ENCODE peak calls at places on chromosomes 13 and 19, in nine cellular contexts. G, M, R, V, S, Y, B, N and T are unnamed samples.

GRCh38 chr13:106101201-106101600 is 434.3 kb downstream of the EFNB2 start:
- DNase-seq in B (no peak), R (peak; percentile 57), S (no peak), M (no peak), N (no peak), G (no peak), Y (no peak), V (no peak), T (no peak)

GRCh38 chr19:18419699-18420460 is 682 bp downstream of the SSBP4 start:
- DNase-seq in G (no peak), V (no peak), M (peak; percentile 66), R (no peak), S (no peak), Y (no peak), B (no peak), N (no peak), T (no peak)

GRCh38 chr13:113888701-113889330 is 24.9 kb upstream of the GAS6 start:
- DNase-seq in Y (peak; percentile 32), M (no peak), S (no peak), R (peak; percentile 31), V (no peak), G (no peak), N (no peak), B (no peak), T (no peak)

GRCh38 chr19:14682084-14682483 is 7.4 kb upstream of the ADGRE3 start:
- DNase-seq in V (no peak), R (no peak), Y (no peak), N (no peak), S (no peak), M (no peak), B (no peak), G (no peak), T (no peak)

GRCh38 chr19:43804443-43804842 is 2.2 kb upstream of the LYPD5 start:
- DNase-seq in V (no peak), S (no peak), B (no peak), G (no peak), Y (no peak), R (no peak), M (no peak), N (no peak), T (no peak)

GRCh38 chr19:42634409-42635232 is 39.9 kb upstream of the CEACAM8 start:
- DNase-seq in M (no peak), R (peak; percentile 6), B (peak; percentile 55), Y (no peak), S (no peak), G (no peak), N (no peak), V (no peak), T (no peak)

GRCh38 chr13:73893833-73894232 is 240.4 kb downstream of the KLF12 start:
- DNase-seq in G (no peak), R (no peak), B (no peak), S (no peak), M (no peak), N (no peak), Y (no peak), V (no peak), T (no peak)

GRCh38 chr19:1247747-1248453 is 483 bp upstream of the MIDN start:
- DNase-seq in V (peak; percentile 71), B (peak; percentile 80), S (no peak), M (peak; percentile 79), R (peak; percentile 71), Y (peak; percentile 88), G (no peak), N (no peak), T (no peak)

GRCh38 chr19:10009269-10009665 is 1.0 kb downstream of the COL5A3 start:
- DNase-seq in R (peak; percentile 70), N (peak; percentile 92), M (peak; percentile 52), B (peak; percentile 93), S (peak; percentile 61), G (peak; percentile 74), V (peak; percentile 87), Y (peak; percentile 75), T (no peak)

GRCh38 chr13:50149143-50149703 is 134.0 kb downstream of the KCNRG start:
- DNase-seq in N (no peak), V (no peak), G (peak; percentile 39), Y (no peak), B (no peak), M (no peak), R (no peak), S (no peak), T (no peak)

GRCh38 chr13:63944896-63945295 is 2529.2 kb upstream of the PCDH20 start:
- DNase-seq in N (no peak), R (peak; percentile 0), S (no peak), Y (no peak), G (no peak), M (no peak), B (no peak), V (no peak), T (no peak)

GRCh38 chr19:51014242-51014641 is 5.3 kb downstream of the KLK10 start:
- DNase-seq in M (no peak), Y (no peak), B (no peak), R (no peak), G (no peak), V (no peak), N (no peak), S (no peak), T (no peak)

GRCh38 chr19:6392219-6393073 is 518 bp downstream of the GTF2F1 start:
- DNase-seq in Y (no peak), S (no peak), B (no peak), R (no peak), N (no peak), G (no peak), M (no peak), V (no peak), T (no peak)

GRCh38 chr19:11798391-11799296 is at the start of gene ZNF491:
- DNase-seq in B (peak; percentile 87), S (peak; percentile 42), N (peak; percentile 97), M (peak; percentile 96), G (peak; percentile 89), R (peak; percentile 86), Y (peak; percentile 94), V (peak; percentile 88), T (peak; percentile 67)
- TF ChIP-seq CTCF in B (no peak), S (no peak), N (peak; percentile 28), M (peak; percentile 38), G (peak; percentile 17), R (no peak), Y (peak; percentile 44), V (peak; percentile 30), T (peak; percentile 22)

GRCh38 chr19:4120531-4120930 is 3.4 kb downstream of the MAP2K2 start:
- DNase-seq in R (peak; percentile 70), S (no peak), V (peak; percentile 46), G (peak; percentile 49), B (peak; percentile 91), N (no peak), M (no peak), Y (no peak), T (peak; percentile 43)
- H3K4me3 ChIP-seq in R (no peak overlapping the region), S (no peak overlapping the region), V (no peak overlapping the region), G (no peak overlapping the region), B (peak overlapping the region; percentile 7), N (no peak overlapping the region), M (no peak overlapping the region), Y (no peak overlapping the region), T (no peak overlapping the region)

GRCh38 chr13:31910633-31911032 is 120.9 kb upstream of the FRY start:
- DNase-seq in N (no peak), Y (no peak), G (no peak), R (no peak), M (no peak), S (no peak), V (no peak), B (no peak), T (no peak)
- TF ChIP-seq CTCF in N (no peak), Y (no peak), G (no peak), R (no peak), M (no peak), S (no peak), V (no peak), B (no peak), T (no peak)

GRCh38 chr13:99654076-99654475 is 152.8 kb downstream of the TM9SF2 start:
- DNase-seq in M (no peak), Y (no peak), G (no peak), S (no peak), B (no peak), N (peak; percentile 57), R (no peak), V (no peak), T (no peak)

GRCh38 chr13:99655351-99656091 is 154.2 kb downstream of the TM9SF2 start:
- DNase-seq in N (peak; percentile 39), R (peak; percentile 90), B (peak; percentile 74), V (peak; percentile 58), G (peak; percentile 5), S (no peak), M (no peak), Y (no peak), T (no peak)

GRCh38 chr13:99657848-99658265 is 156.6 kb downstream of the TM9SF2 start:
- DNase-seq in G (peak; percentile 9), V (peak; percentile 54), N (peak; percentile 91), R (peak; percentile 46), B (peak; percentile 27), M (peak; percentile 48), Y (peak; percentile 64), S (no peak), T (no peak)

GRCh38 chr13:99656843-99657506 is 155.7 kb downstream of the TM9SF2 start:
- DNase-seq in V (peak; percentile 16), Y (no peak), G (no peak), N (peak; percentile 42), R (no peak), M (no peak), B (no peak), S (no peak), T (no peak)

DNA sequence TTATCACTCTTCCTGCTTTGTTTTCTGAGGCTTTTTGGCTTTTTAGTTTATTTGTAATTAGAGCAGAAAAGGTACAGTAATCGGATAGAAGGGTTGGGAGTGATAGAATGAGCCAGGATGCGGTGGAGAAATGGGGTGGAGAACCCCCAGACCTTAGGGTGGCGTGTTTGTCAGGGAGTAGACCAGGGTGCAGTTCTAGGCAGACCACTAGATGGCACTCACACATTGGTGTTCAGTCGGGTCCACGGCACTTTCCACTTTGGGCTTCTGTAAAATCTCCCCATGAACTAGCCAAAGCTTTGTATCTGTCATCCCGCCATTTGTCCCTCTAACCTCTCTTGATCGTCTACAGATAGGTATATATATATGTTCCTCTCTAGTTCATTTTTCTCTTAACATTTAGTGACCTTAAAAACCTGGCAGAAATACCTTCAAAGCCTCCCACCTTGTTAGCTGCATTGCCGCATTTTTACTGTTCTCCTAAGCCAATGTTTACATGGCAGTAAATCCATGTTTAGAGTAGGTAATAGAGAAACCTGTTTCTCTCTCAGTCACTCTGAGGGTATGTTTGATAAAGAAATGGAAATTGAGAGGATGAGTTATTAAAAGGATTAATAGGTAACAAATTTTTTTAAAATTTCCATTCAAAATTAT is 154.9 kb downstream of the TM9SF2 start:
- DNase-seq in N (peak; percentile 94), V (peak; percentile 70), B (peak; percentile 80), G (peak; percentile 59), S (peak; percentile 54), M (peak; percentile 57), Y (peak; percentile 86), R (peak; percentile 65), T (peak; percentile 73)
- H3K4me3 ChIP-seq in N (peak overlapping the region; percentile 9), V (no peak overlapping the region), B (no peak overlapping the region), G (no peak overlapping the region), S (no peak overlapping the region), M (no peak overlapping the region), Y (no peak overlapping the region), R (no peak overlapping the region), T (no peak overlapping the region)

GRCh38 chr19:3555653-3556422 is 1.5 kb downstream of the MFSD12 start:
- DNase-seq in M (peak; percentile 40), G (no peak), V (no peak), N (no peak), S (no peak), B (no peak), R (no peak), Y (no peak), T (no peak)
- TF ChIP-seq CTCF in M (no peak), G (no peak), V (no peak), N (no peak), S (no peak), B (no peak), R (no peak), Y (no peak), T (no peak)